ENCODE peak calls at places on chromosome 16, in four cellular contexts. I is GM23338, R is upper lobe of left lung, Q is cardiac muscle cell. J is an unnamed sample.

GRCh38 chr16:76768948-76769347 is 422.0 kb upstream of the MON1B start:
- DNase-seq in I (no peak), R (no peak), Q (no peak), J (no peak)

GRCh38 chr16:46947900-46948547 is 25.4 kb downstream of the DNAJA2 start:
- DNase-seq in I (peak; percentile 72), R (no peak), Q (peak; percentile 63), J (peak; percentile 47)

GRCh38 chr16:83717814-83718213 is 90.0 kb upstream of the HSBP1 start:
- DNase-seq in I (no peak), R (no peak), Q (peak; percentile 36), J (peak; percentile 86)

GRCh38 chr16:23496826-23497542 is 13.3 kb downstream of the GGA2 start:
- DNase-seq in I (no peak), R (peak; percentile 74), Q (peak; percentile 64), J (peak; percentile 68)

GRCh38 chr16:27127293-27127692 is 60.6 kb downstream of the C16orf82 start:
- DNase-seq in I (no peak), R (no peak), Q (no peak), J (peak; percentile 96)

GRCh38 chr16:78961464-78961863 is 639.1 kb downstream of the MAF start:
- DNase-seq in I (no peak), R (no peak), Q (no peak), J (no peak)

GRCh38 chr16:69108069-69108904 is 2.8 kb downstream of the HAS3 start:
- DNase-seq in I (peak; percentile 75), R (peak; percentile 55), Q (no peak), J (no peak)

GRCh38 chr16:84758627-84759026 is 58.8 kb downstream of the USP10 start:
- DNase-seq in I (no peak), R (no peak), Q (no peak), J (no peak)

GRCh38 chr16:53433930-53434435 is 288 bp upstream of the RBL2 start:
- DNase-seq in I (no peak), R (no peak), Q (peak; percentile 89), J (no peak)

GRCh38 chr16:56910654-56911539 is 21.0 kb upstream of the HERPUD1 start:
- DNase-seq in I (no peak), R (peak; percentile 57), Q (peak; percentile 93), J (peak; percentile 98)

GRCh38 chr16:79439866-79440265 is 160.7 kb downstream of the MAF start:
- DNase-seq in I (no peak), R (no peak), Q (no peak), J (no peak)

DNA sequence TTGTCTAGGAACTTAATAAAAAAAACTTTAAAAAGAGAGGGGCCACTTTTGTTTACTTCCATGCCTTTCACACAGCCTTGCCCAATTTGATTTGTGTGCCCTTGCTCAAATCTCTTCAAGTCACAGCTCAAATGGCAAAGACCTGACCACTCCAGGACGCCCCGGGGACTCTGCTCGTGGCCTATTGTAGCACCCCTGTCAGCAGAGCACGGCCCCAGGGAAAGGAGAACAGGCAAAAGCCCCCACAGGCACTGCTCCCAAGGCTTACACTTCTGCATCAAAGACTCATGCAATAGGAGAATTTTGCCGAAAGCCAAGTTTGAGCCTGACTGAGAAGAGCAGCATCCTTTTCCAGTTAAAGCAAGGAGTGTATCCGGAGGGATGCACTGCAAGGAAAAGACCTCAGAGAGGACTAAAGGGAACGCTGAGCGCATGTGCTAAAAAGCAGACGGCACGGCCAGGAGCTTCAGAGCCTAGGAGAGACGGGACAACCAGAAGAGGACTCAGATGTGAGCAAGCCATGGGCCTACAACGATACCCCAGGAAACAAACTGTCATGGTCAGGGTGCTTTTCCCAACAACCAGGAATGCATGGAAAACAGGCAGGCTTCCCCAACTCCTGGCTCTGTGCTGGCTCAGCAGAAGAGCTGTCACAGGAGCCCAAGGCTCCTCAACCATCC is 8.2 kb downstream of the CREBBP start:
- DNase-seq in I (no peak), R (no peak), Q (no peak), J (no peak)
- H3K4me3 ChIP-seq in I (no peak overlapping the region), R (no peak overlapping the region), Q (no peak overlapping the region), J (no peak overlapping the region)

GRCh38 chr16:2687531-2688308 is 5.4 kb downstream of the KCTD5 start:
- DNase-seq in I (no peak), R (no peak), Q (no peak), J (no peak)
- H3K4me3 ChIP-seq in I (no peak overlapping the region), R (no peak overlapping the region), Q (no peak overlapping the region), J (no peak overlapping the region)

DNA sequence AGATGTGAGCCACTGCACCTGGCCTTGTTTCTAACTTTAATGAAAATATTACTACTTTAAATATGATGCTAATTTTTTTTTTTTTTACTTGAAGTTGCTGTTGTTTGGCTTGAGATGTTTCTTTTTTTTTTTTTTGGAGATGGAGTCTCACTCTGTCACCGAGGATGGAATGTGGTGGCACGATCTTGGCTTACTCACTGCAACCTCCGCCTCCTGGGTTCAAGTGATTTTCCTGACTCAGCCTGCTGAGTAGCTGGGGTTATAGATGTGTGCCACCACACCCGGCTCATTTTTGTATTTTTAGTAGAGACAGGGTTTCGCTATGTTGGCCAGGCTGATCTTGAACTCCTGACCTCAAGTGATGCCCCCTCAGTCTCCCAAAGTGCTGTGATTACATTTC is 23.6 kb downstream of the IGSF6 start:
- DNase-seq in I (no peak), R (no peak), Q (no peak), J (peak; percentile 71)
- H3K4me3 ChIP-seq in I (no peak overlapping the region), R (no peak overlapping the region), Q (no peak overlapping the region), J (no peak overlapping the region)

GRCh38 chr16:25048146-25048618 is 33.0 kb upstream of the ARHGAP17 start:
- DNase-seq in I (no peak), R (no peak), Q (no peak), J (no peak)
- H3K4me3 ChIP-seq in I (no peak overlapping the region), R (no peak overlapping the region), Q (no peak overlapping the region), J (peak overlapping the region; percentile 50)

GRCh38 chr16:4987580-4988374 is 29.6 kb downstream of the SEC14L5 start:
- DNase-seq in I (peak; percentile 80), R (no peak), Q (no peak), J (no peak)
- H3K4me3 ChIP-seq in I (peak overlapping the region; percentile 55), R (no peak overlapping the region), Q (peak overlapping the region; percentile 15), J (no peak overlapping the region)

GRCh38 chr16:19488213-19488640 is 33.7 kb downstream of the GDE1 start:
- DNase-seq in I (peak; percentile 71), R (peak; percentile 69), Q (no peak), J (no peak)
- H3K4me3 ChIP-seq in I (peak overlapping the region; percentile 20), R (no peak overlapping the region), Q (no peak overlapping the region), J (no peak overlapping the region)

GRCh38 chr16:67194257-67194656 is 2.3 kb downstream of the E2F4 start:
- DNase-seq in I (no peak), R (no peak), Q (no peak), J (no peak)
- H3K4me3 ChIP-seq in I (no peak overlapping the region), R (no peak overlapping the region), Q (no peak overlapping the region), J (no peak overlapping the region)

J was measured in AG10803.